ENCODE peak calls at places on chromosome 14, in six cellular contexts. V is GM12864, T is epithelial cell of proximal tubule, B is GM12878, S is BE2C, H is retinal pigment epithelial cell. E is an unnamed sample.

GRCh38 chr14:79180656-79181055 is 1010.5 kb downstream of the NRXN3 start:
- DNase-seq in V (no peak), T (no peak), B (no peak), S (no peak), H (no peak), E (no peak)

GRCh38 chr14:63178912-63179311 is 25.3 kb upstream of the RHOJ start:
- DNase-seq in V (no peak), T (no peak), B (no peak), S (no peak), H (no peak), E (no peak)

GRCh38 chr14:50230601-50231474 is 540 bp downstream of the SOS2 start:
- DNase-seq in V (no peak), T (no peak), B (peak; percentile 36), S (peak; percentile 44), H (peak; percentile 5), E (peak; percentile 56)

GRCh38 chr14:94617366-94617941 is 5.3 kb downstream of the SERPINA3 start:
- DNase-seq in V (no peak), T (no peak), B (no peak), S (no peak), H (no peak), E (no peak)

GRCh38 chr14:93231129-93231979 is 24.3 kb downstream of the UBR7 start:
- DNase-seq in V (no peak), T (no peak), B (no peak), S (peak; percentile 89), H (no peak), E (peak; percentile 40)

GRCh38 chr14:91919814-91920213 is 27.7 kb downstream of the FBLN5 start:
- DNase-seq in V (no peak), T (no peak), B (no peak), S (no peak), H (no peak), E (no peak)

GRCh38 chr14:22887260-22887989 is 4.4 kb downstream of the REM2 start:
- DNase-seq in V (peak; percentile 90), T (peak; percentile 75), B (peak; percentile 80), S (no peak), H (peak; percentile 88), E (peak; percentile 75)

GRCh38 chr14:64844272-64844671 is 35.4 kb downstream of the SPTB start:
- DNase-seq in V (peak; percentile 48), T (no peak), B (peak; percentile 35), S (no peak), H (no peak), E (peak; percentile 48)

GRCh38 chr14:55240526-55241178 is 30.6 kb upstream of the FBXO34 start:
- DNase-seq in V (no peak), T (no peak), B (no peak), S (peak; percentile 57), H (no peak), E (no peak)

GRCh38 chr14:21256539-21257394 is 12.5 kb downstream of the HNRNPC start:
- DNase-seq in V (no peak), T (no peak), B (no peak), S (no peak), H (no peak), E (no peak)

GRCh38 chr14:38721822-38722431 is 381.1 kb downstream of the SEC23A start:
- DNase-seq in V (peak; percentile 18), T (no peak), B (peak; percentile 4), S (peak; percentile 60), H (no peak), E (peak; percentile 34)

DNA sequence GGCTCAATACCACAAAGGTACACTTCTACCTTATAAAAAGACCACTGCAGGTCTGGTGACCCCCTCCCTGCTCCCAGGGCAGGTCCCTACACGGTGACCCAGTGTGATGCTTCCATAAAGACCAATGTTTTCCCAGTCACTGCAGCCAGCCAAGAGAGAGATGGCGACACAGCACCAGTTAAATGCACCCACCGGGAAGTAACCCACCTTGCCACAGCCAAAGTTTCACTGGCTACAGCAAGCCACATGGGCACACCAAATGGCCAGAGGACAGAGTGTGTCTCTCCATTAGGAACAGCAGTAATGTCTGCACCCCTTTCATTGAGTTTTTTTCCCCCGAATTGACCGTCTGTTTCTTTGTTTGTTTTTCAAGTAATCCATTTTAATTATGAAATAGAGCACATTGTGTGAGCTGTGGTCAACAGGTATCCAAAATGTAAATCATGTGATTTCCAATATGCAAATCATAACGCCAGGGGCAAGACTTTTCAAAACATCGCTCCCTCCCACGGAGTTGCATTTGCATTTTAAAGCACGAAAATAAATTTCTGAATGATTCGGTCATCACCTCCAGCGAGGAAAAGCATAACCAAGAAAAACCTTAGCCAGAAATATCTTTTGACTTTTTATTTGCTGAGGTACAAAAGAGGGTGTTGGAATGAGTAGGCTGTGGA is 48.9 kb upstream of the EML1 start:
- DNase-seq in V (no peak), T (no peak), B (no peak), S (no peak), H (no peak), E (no peak)
- TF ChIP-seq CTCF in V (no peak), T (peak; percentile 29), B (no peak), S (peak; percentile 21), H (no peak), E (no peak)

GRCh38 chr14:106562451-106562850 is 1036.1 kb downstream of the TMEM121 start:
- DNase-seq in V (no peak), T (no peak), B (no peak), S (no peak), H (no peak), E (no peak)

GRCh38 chr14:106564058-106564643 is 1037.8 kb downstream of the TMEM121 start:
- DNase-seq in V (peak; percentile 35), T (no peak), B (no peak), S (peak; percentile 73), H (no peak), E (peak; percentile 42)
- TF ChIP-seq CTCF in V (peak; percentile 95), T (peak; percentile 54), B (peak; percentile 85), S (peak; percentile 89), H (peak; percentile 1), E (peak; percentile 89)

GRCh38 chr14:105856676-105857222 is 330.4 kb downstream of the TMEM121 start:
- DNase-seq in V (no peak), T (no peak), B (no peak), S (peak; percentile 42), H (no peak), E (no peak)
- TF ChIP-seq CTCF in V (no peak), T (no peak), B (no peak), S (no peak), H (no peak), E (no peak)

GRCh38 chr14:26255213-26255612 is 342.6 kb downstream of the NOVA1 start:
- DNase-seq in V (no peak), T (peak; percentile 4), B (no peak), S (no peak), H (no peak), E (no peak)
- TF ChIP-seq CTCF in V (no peak), T (peak; percentile 73), B (no peak), S (peak; percentile 7), H (peak; percentile 35), E (no peak)

GRCh38 chr14:56482306-56482705 is 97.3 kb upstream of the TMEM260 start:
- DNase-seq in V (no peak), T (no peak), B (no peak), S (peak; percentile 29), H (no peak), E (no peak)
- TF ChIP-seq CTCF in V (no peak), T (peak; percentile 43), B (no peak), S (peak; percentile 59), H (peak; percentile 23), E (no peak)

GRCh38 chr14:26137161-26137560 is 460.7 kb downstream of the NOVA1 start:
- DNase-seq in V (no peak), T (no peak), B (no peak), S (no peak), H (no peak), E (no peak)
- TF ChIP-seq CTCF in V (peak; percentile 26), T (peak; percentile 37), B (no peak), S (peak; percentile 30), H (peak; percentile 34), E (peak; percentile 6)

GRCh38 chr14:101870273-101870939 is 94.0 kb upstream of the DYNC1H1 start:
- DNase-seq in V (no peak), T (no peak), B (no peak), S (no peak), H (no peak), E (no peak)
- TF ChIP-seq CTCF in V (no peak), T (no peak), B (no peak), S (no peak), H (no peak), E (no peak)

GRCh38 chr14:103806805-103807204 is 40.6 kb downstream of the PPP1R13B start:
- DNase-seq in V (no peak), T (no peak), B (peak; percentile 40), S (peak; percentile 33), H (no peak), E (peak; percentile 40)

GRCh38 chr14:103805708-103806107 is 41.7 kb downstream of the PPP1R13B start:
- DNase-seq in V (no peak), T (no peak), B (no peak), S (no peak), H (no peak), E (no peak)

GRCh38 chr14:103811189-103811588 is 36.2 kb downstream of the PPP1R13B start:
- DNase-seq in V (no peak), T (no peak), B (no peak), S (no peak), H (no peak), E (no peak)

GRCh38 chr14:103803661-103804060 is 43.7 kb downstream of the PPP1R13B start:
- DNase-seq in V (no peak), T (no peak), B (no peak), S (no peak), H (no peak), E (no peak)

GRCh38 chr14:103808403-103809001 is 38.9 kb downstream of the PPP1R13B start:
- DNase-seq in V (no peak), T (no peak), B (no peak), S (peak; percentile 90), H (peak; percentile 22), E (peak; percentile 49)
- TF ChIP-seq CTCF in V (peak; percentile 72), T (peak; percentile 95), B (peak; percentile 88), S (peak; percentile 97), H (peak; percentile 86), E (peak; percentile 86)

GRCh38 chr14:99908653-99909250 is 115.5 kb downstream of the EML1 start:
- DNase-seq in V (no peak), T (no peak), B (no peak), S (no peak), H (no peak), E (no peak)

GRCh38 chr14:99905121-99905520 is 111.9 kb downstream of the EML1 start:
- DNase-seq in V (no peak), T (no peak), B (no peak), S (no peak), H (no peak), E (no peak)

GRCh38 chr14:99902925-99903324 is 109.7 kb downstream of the EML1 start:
- DNase-seq in V (no peak), T (no peak), B (no peak), S (no peak), H (no peak), E (no peak)

GRCh38 chr14:99907761-99908652 is 114.8 kb downstream of the EML1 start:
- DNase-seq in V (no peak), T (no peak), B (no peak), S (no peak), H (no peak), E (no peak)

DNA sequence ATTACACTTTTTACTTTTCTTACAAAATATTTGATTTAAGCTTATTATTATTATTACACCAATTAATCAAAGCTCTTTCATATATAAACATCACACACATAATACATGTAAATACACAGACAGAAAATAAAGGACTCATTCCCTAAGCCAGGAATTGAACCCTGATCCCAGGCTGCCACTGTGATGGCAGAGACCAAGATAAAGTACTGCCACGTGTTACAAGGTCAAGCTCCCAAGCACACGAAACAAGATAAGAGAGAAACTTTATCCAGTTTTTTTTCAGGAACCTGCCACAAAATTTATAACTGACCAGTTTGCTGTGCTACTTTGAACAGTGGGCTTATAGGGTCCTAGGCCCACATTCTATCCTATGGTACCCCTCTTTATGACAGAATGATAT is 111.3 kb downstream of the EML1 start:
- DNase-seq in V (no peak), T (no peak), B (no peak), S (no peak), H (no peak), E (no peak)
- TF ChIP-seq CTCF in V (no peak), T (no peak), B (no peak), S (no peak), H (no peak), E (no peak)

E was measured in GM13977.